ENCODE peak calls at places on chromosomes 16 and 17, in six cellular contexts. W is psoas muscle, L is brain microvascular endothelial cell, R is cardiac muscle cell, N is lung, U is PC-3. Y is an unnamed sample.

GRCh38 chr16:83300326-83300725 is 507.5 kb upstream of the HSBP1 start:
- DNase-seq in W (no peak), L (no peak), R (no peak), N (no peak), U (no peak), Y (no peak)

GRCh38 chr17:83005639-83006038 is 73.8 kb upstream of the METRNL start:
- DNase-seq in W (no peak), L (no peak), R (no peak), N (no peak), U (no peak), Y (no peak)

GRCh38 chr17:10025976-10026785 is 121.1 kb upstream of the RCVRN start:
- DNase-seq in W (no peak), L (no peak), R (peak), N (no peak), U (no peak), Y (no peak)

GRCh38 chr17:67326440-67326839 is 39.9 kb downstream of the PSMD12 start:
- DNase-seq in W (no peak), L (no peak), R (no peak), N (no peak), U (no peak), Y (no peak)

GRCh38 chr16:81779540-81780320 is 639 bp downstream of the PLCG2 start:
- DNase-seq in W (peak), L (no peak), R (no peak), N (peak), U (no peak), Y (no peak)

GRCh38 chr16:57366544-57367040 is 5.7 kb upstream of the CX3CL1 start:
- DNase-seq in W (no peak), L (no peak), R (no peak), N (no peak), U (no peak), Y (no peak)

GRCh38 chr16:5020551-5020950 is 13.2 kb downstream of the NAGPA start:
- DNase-seq in W (no peak), L (no peak), R (no peak), N (no peak), U (no peak), Y (no peak)

GRCh38 chr17:205817-206216 is 24.4 kb upstream of the DOC2B start:
- DNase-seq in W (peak), L (no peak), R (no peak), N (no peak), U (no peak), Y (no peak)

GRCh38 chr17:6297960-6298359 is 137.0 kb downstream of the AIPL1 start:
- DNase-seq in W (no peak), L (no peak), R (no peak), N (no peak), U (no peak), Y (no peak)

GRCh38 chr17:19418312-19418992 is 7.4 kb downstream of the RNF112 start:
- DNase-seq in W (no peak), L (peak), R (no peak), N (no peak), U (peak), Y (no peak)

GRCh38 chr17:47811709-47812108 is 9.9 kb downstream of the OSBPL7 start:
- DNase-seq in W (no peak), L (no peak), R (no peak), N (no peak), U (no peak), Y (no peak)

GRCh38 chr17:61837175-61838051 is 25.9 kb downstream of the BRIP1 start:
- DNase-seq in W (peak), L (peak), R (peak), N (peak), U (peak), Y (no peak)

GRCh38 chr17:79085154-79085920 is 10.7 kb downstream of the ENGASE start:
- DNase-seq in W (peak), L (no peak), R (no peak), N (no peak), U (no peak), Y (no peak)

GRCh38 chr17:60579090-60579489 is 20.9 kb upstream of the PPM1D start:
- DNase-seq in W (no peak), L (peak), R (no peak), N (no peak), U (no peak), Y (no peak)

GRCh38 chr16:68907297-68907999 is 64.1 kb downstream of the TANGO6 start:
- DNase-seq in W (no peak), L (no peak), R (no peak), N (no peak), U (no peak), Y (no peak)

GRCh38 chr17:9003355-9004131 is 17.8 kb upstream of the NTN1 start:
- DNase-seq in W (no peak), L (no peak), R (no peak), N (no peak), U (no peak), Y (no peak)

GRCh38 chr16:68197250-68197649 is 38.7 kb downstream of the ESRP2 start:
- DNase-seq in W (no peak), L (peak), R (no peak), N (no peak), U (no peak), Y (no peak)

GRCh38 chr16:29702307-29702706 is 23.3 kb downstream of the QPRT start:
- DNase-seq in W (no peak), L (no peak), R (no peak), N (no peak), U (no peak), Y (no peak)

GRCh38 chr16:50021509-50021908 is 3.5 kb upstream of the CNEP1R1 start:
- DNase-seq in W (no peak), L (peak), R (peak), N (no peak), U (no peak), Y (no peak)

GRCh38 chr16:5036228-5037156 is 2.8 kb upstream of the NAGPA start:
- DNase-seq in W (peak), L (no peak), R (no peak), N (no peak), U (no peak), Y (no peak)

GRCh38 chr17:2792541-2793169 is 3.6 kb upstream of the RAP1GAP2 start:
- DNase-seq in W (no peak), L (no peak), R (no peak), N (no peak), U (no peak), Y (no peak)

GRCh38 chr17:20095366-20096080 is 86.4 kb downstream of the SPECC1 start:
- DNase-seq in W (peak), L (peak), R (peak), N (no peak), U (peak), Y (peak)

GRCh38 chr16:28876973-28877641 is 1.2 kb upstream of the ATP2A1 start:
- DNase-seq in W (no peak), L (no peak), R (no peak), N (no peak), U (no peak), Y (no peak)

GRCh38 chr17:37708616-37709212 is 36.1 kb downstream of the HNF1B start:
- DNase-seq in W (no peak), L (no peak), R (no peak), N (no peak), U (no peak), Y (no peak)

GRCh38 chr17:80637286-80637703 is 92.7 kb downstream of the RPTOR start:
- DNase-seq in W (peak), L (no peak), R (no peak), N (no peak), U (no peak), Y (no peak)

GRCh38 chr17:28703552-28704218 is 8.0 kb downstream of the PROCA1 start:
- DNase-seq in W (no peak), L (no peak), R (no peak), N (no peak), U (no peak), Y (no peak)

GRCh38 chr17:74512624-74513084 is 18.6 kb downstream of the CD300LB start:
- DNase-seq in W (no peak), L (no peak), R (peak), N (no peak), U (peak), Y (no peak)

GRCh38 chr17:37828313-37829124 is 83.7 kb upstream of the HNF1B start:
- DNase-seq in W (no peak), L (no peak), R (no peak), N (no peak), U (peak), Y (no peak)

GRCh38 chr16:1157639-1158455 is 4.9 kb downstream of the CACNA1H start:
- DNase-seq in W (peak), L (no peak), R (no peak), N (no peak), U (no peak), Y (no peak)

GRCh38 chr16:21300309-21301167 is 22.4 kb upstream of the CRYM start:
- DNase-seq in W (peak), L (peak), R (peak), N (peak), U (peak), Y (peak)

GRCh38 chr17:15510361-15510760 is 42.9 kb upstream of the CDRT4 start:
- DNase-seq in W (no peak), L (peak), R (no peak), N (no peak), U (peak), Y (peak)

GRCh38 chr16:72990003-72990521 is 57.9 kb downstream of the ZFHX3 start:
- DNase-seq in W (peak), L (peak), R (no peak), N (peak), U (peak), Y (peak)

GRCh38 chr17:31216053-31216751 is 80.8 kb downstream of the OMG start:
- DNase-seq in W (no peak), L (peak), R (peak), N (no peak), U (peak), Y (no peak)

GRCh38 chr16:74561626-74562025 is 45.3 kb downstream of the GLG1 start:
- DNase-seq in W (no peak), L (no peak), R (no peak), N (no peak), U (no peak), Y (no peak)

GRCh38 chr16:24861461-24861860 is 15.7 kb downstream of the SLC5A11 start:
- DNase-seq in W (no peak), L (no peak), R (no peak), N (no peak), U (no peak), Y (no peak)
- H3K27ac ChIP-seq in W (no peak), L (no peak), R (no peak), N (no peak), U (no peak), Y (no peak)

GRCh38 chr17:36205637-36206458 is 5.0 kb upstream of the CCL4L2 start:
- DNase-seq in W (no peak), L (no peak), R (no peak), N (no peak), U (no peak), Y (no peak)
- H3K27ac ChIP-seq in W (no peak), L (no peak), R (no peak), N (no peak), U (no peak), Y (no peak)

DNA sequence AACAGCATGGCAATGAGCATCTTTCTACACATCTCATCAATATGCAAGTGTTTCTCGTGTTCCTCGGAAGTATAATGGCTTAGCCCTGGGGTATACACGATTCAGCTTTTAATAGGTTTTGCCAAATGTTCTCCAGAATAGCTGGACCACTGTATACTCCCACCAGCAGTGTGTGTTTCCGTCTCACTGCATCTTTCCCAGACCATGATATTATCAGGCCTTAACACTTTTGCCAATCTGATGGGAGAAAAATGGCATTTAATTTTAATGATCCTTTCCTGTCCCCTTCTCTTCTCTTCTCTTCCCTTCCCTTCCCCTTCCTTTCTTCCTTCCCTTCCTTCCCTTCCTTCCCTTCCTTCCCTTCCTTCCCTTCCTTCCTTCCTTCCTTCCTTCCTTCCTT is 30.8 kb downstream of the PRKCB start:
- DNase-seq in W (no peak), L (no peak), R (no peak), N (no peak), U (no peak), Y (no peak)
- H3K27ac ChIP-seq in W (no peak), L (no peak), R (no peak), N (no peak), U (no peak), Y (no peak)

DNA sequence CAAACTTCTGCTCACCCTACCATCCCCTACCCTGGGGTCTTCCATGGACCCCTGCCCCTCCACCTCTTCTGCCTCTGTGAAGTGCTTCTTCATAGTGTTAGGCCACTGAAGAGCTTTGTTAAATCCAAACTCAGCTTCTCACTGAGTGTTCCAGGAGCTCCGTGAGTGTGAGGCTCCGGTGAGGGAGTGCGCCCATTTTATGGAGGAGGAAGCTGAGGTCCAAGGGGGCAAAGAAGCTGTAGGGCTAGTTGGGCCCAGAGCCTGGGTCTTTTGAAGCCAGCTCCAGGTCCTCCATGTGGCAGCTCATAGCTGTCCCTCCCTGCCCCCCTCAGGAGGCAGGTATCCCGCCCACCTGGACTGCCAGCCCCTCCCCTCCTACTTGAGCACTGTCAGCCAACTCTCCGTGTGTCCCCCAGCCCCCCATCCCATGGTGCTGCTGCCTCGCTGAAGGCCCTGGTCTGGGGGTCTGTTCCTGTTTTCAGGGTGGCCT is 6.0 kb downstream of the FMNL1 start:
- DNase-seq in W (peak), L (no peak), R (no peak), N (no peak), U (no peak), Y (no peak)
- H3K27ac ChIP-seq in W (peak), L (no peak), R (no peak), N (peak), U (peak), Y (no peak)

DNA sequence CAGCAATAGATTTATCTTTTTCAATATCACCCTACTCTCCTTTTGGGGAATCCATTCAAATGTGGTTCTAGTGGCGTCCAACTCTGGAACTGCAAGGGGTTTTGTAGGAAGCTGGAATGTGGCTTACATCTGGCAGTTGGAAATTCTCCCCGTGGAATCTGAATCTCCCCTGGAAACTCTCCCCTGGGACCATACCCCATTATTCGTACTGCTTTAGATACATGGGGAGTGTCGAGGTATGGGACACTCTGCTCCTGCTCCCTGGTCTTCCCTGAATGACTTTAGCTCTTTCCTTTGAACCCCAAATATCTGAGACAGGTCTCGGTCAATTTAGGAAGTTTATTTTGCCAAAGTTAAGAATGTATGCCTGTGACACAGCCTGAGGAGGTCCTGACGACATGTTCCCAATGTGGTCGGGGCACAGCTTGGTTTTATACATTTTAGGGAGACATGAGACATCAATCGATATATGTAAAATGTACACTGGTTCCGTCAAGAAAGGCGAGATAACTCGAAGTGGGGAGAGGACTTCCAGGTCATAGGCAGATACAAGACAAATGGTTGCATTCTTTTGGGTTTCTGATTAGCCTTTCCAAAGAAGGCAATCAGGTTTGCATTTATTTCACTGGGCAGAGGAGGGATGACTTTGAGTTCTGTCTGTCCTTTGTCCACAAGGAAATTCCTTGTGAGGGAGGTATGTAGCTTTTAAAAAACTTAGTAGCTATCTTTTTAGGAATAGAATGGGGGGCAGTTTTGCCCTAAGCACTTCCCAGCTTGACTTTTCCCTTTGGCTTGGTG is 89.1 kb upstream of the CORO6 start:
- DNase-seq in W (no peak), L (no peak), R (no peak), N (no peak), U (no peak), Y (no peak)
- H3K27ac ChIP-seq in W (peak), L (no peak), R (no peak), N (peak), U (no peak), Y (no peak)

GRCh38 chr16:84596161-84596560 is 21.7 kb downstream of the COTL1 start:
- DNase-seq in W (no peak), L (no peak), R (no peak), N (no peak), U (no peak), Y (no peak)
- H3K27ac ChIP-seq in W (no peak), L (no peak), R (no peak), N (no peak), U (no peak), Y (no peak)

DNA sequence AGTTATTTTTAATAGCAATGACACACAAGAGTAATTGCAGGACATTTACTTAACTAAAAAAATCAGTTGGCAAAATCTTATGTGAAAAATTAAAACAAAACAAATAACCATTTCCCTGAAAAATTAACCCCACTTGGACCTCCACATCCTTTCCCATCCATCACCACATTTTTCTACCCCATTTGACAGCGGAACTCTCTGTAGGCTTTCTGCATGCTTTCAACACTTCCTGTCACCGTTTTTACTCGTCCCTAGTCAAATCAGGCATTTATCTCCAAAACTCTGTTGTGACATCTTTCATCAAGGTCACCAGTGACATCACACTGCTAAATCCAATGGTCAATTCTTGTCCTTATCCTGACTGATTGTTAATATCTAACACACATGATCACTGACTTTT is 27.5 kb downstream of the KCNJ16 start:
- DNase-seq in W (no peak), L (no peak), R (no peak), N (no peak), U (no peak), Y (no peak)
- H3K27ac ChIP-seq in W (no peak), L (no peak), R (no peak), N (no peak), U (no peak), Y (no peak)